ENCODE peak calls at places on chromosomes 5 and 9, in eight cellular contexts. J is stimulated activated CD4-positive, alpha-beta T cell treated with anti-CD3 and anti-CD28 coated beads, Interleukin-2, amount 100 ng/mL, for 48 hours; G is effector memory CD4-positive, alpha-beta T cell; K is H7; Q is activated effector memory CD4-positive, alpha-beta T cell treated with Interleukin-2 at 50 U/mL for 16 hours; Y is T47D; X is foreskin fibroblast; A is CD4-positive, CD25-positive, alpha-beta regulatory T cell. S is an unnamed sample.

GRCh38 chr9:78860806-78861475 is 564.0 kb downstream of the PSAT1 start:
- DNase-seq in J (no peak), G (no peak), K (no peak), Q (no peak), Y (no peak), X (peak; percentile 89), A (no peak), S (peak; percentile 61)

GRCh38 chr5:143143973-143144372 is 259.5 kb downstream of the NR3C1 start:
- DNase-seq in J (no peak), G (no peak), K (no peak), Q (no peak), Y (no peak), X (no peak), A (no peak), S (no peak)

GRCh38 chr5:6829150-6829784 is 116.0 kb downstream of the TENT4A start:
- DNase-seq in J (peak; percentile 48), G (peak; percentile 10), K (no peak), Q (peak; percentile 5), Y (no peak), X (no peak), A (peak; percentile 55), S (no peak)

GRCh38 chr5:163705983-163706771 is 200.8 kb downstream of the MAT2B start:
- DNase-seq in J (no peak), G (no peak), K (no peak), Q (no peak), Y (no peak), X (peak; percentile 26), A (no peak), S (no peak)

GRCh38 chr9:126219166-126219565 is 107.5 kb upstream of the MVB12B start:
- DNase-seq in J (no peak), G (no peak), K (no peak), Q (no peak), Y (no peak), X (no peak), A (no peak), S (no peak)

GRCh38 chr5:135339189-135339588 is 59.8 kb downstream of the MACROH2A1 start:
- DNase-seq in J (no peak), G (no peak), K (no peak), Q (no peak), Y (no peak), X (no peak), A (no peak), S (no peak)

GRCh38 chr5:42812620-42813019 is 928 bp upstream of the SELENOP start:
- DNase-seq in J (no peak), G (no peak), K (no peak), Q (no peak), Y (no peak), X (no peak), A (no peak), S (no peak)

GRCh38 chr5:135978993-135979392 is 24.2 kb upstream of the LECT2 start:
- DNase-seq in J (no peak), G (no peak), K (no peak), Q (no peak), Y (no peak), X (no peak), A (no peak), S (no peak)

GRCh38 chr9:21030389-21031035 is 928 bp downstream of the HACD4 start:
- DNase-seq in J (no peak), G (no peak), K (peak; percentile 26), Q (no peak), Y (peak; percentile 13), X (peak; percentile 65), A (peak; percentile 80), S (peak; percentile 71)

GRCh38 chr9:81594415-81594814 is 94.9 kb downstream of the TLE1 start:
- DNase-seq in J (no peak), G (no peak), K (no peak), Q (no peak), Y (no peak), X (no peak), A (no peak), S (no peak)

GRCh38 chr9:70625078-70625477 is 210.6 kb upstream of the KLF9 start:
- DNase-seq in J (no peak), G (no peak), K (peak; percentile 28), Q (no peak), Y (no peak), X (no peak), A (no peak), S (no peak)

GRCh38 chr5:661891-662750 is 31.0 kb downstream of the TPPP start:
- DNase-seq in J (no peak), G (no peak), K (no peak), Q (no peak), Y (no peak), X (no peak), A (no peak), S (no peak)

GRCh38 chr5:158819840-158820620 is 279.7 kb downstream of the EBF1 start:
- DNase-seq in J (no peak), G (no peak), K (no peak), Q (no peak), Y (no peak), X (peak; percentile 71), A (peak; percentile 60), S (no peak)

GRCh38 chr5:173324115-173325001 is 3.9 kb downstream of the STC2 start:
- DNase-seq in J (no peak), G (no peak), K (peak; percentile 57), Q (no peak), Y (no peak), X (peak; percentile 96), A (no peak), S (peak; percentile 93)

GRCh38 chr9:77807846-77808749 is 160.0 kb upstream of the GNA14 start:
- DNase-seq in J (no peak), G (no peak), K (no peak), Q (no peak), Y (no peak), X (no peak), A (peak; percentile 32), S (peak; percentile 24)

GRCh38 chr9:114031948-114032688 is 46.0 kb downstream of the AMBP start:
- DNase-seq in J (no peak), G (no peak), K (peak; percentile 39), Q (no peak), Y (no peak), X (no peak), A (no peak), S (no peak)

GRCh38 chr5:146409081-146409671 is 38.0 kb upstream of the TCERG1 start:
- DNase-seq in J (no peak), G (no peak), K (no peak), Q (no peak), Y (peak; percentile 16), X (peak; percentile 17), A (no peak), S (peak; percentile 9)

GRCh38 chr5:88743231-88743879 is 139.6 kb downstream of the MEF2C start:
- DNase-seq in J (no peak), G (no peak), K (no peak), Q (no peak), Y (no peak), X (no peak), A (no peak), S (no peak)

GRCh38 chr9:130197888-130198287 is 25.7 kb downstream of the NCS1 start:
- DNase-seq in J (no peak), G (no peak), K (peak; percentile 46), Q (no peak), Y (no peak), X (no peak), A (no peak), S (no peak)

GRCh38 chr9:90805006-90805993 is 3.7 kb downstream of the SYK start:
- DNase-seq in J (no peak), G (no peak), K (no peak), Q (no peak), Y (no peak), X (no peak), A (no peak), S (no peak)

GRCh38 chr5:149150457-149150856 is 9.2 kb downstream of the ABLIM3 start:
- DNase-seq in J (no peak), G (no peak), K (no peak), Q (no peak), Y (no peak), X (no peak), A (no peak), S (no peak)

GRCh38 chr5:111859533-111860270 is 102.7 kb upstream of the NREP start:
- DNase-seq in J (no peak), G (no peak), K (no peak), Q (no peak), Y (no peak), X (peak; percentile 68), A (no peak), S (peak; percentile 87)

GRCh38 chr5:170330568-170331054 is 33.0 kb upstream of the LCP2 start:
- DNase-seq in J (no peak), G (peak; percentile 18), K (no peak), Q (no peak), Y (no peak), X (no peak), A (no peak), S (no peak)

GRCh38 chr9:135526730-135527571 is 5.7 kb downstream of the LCN1 start:
- DNase-seq in J (no peak), G (no peak), K (peak; percentile 70), Q (no peak), Y (no peak), X (no peak), A (no peak), S (no peak)